ENCODE peak calls at places on chromosomes 12 and 14, in five cellular contexts. H is AG04450, E is lung, J is IMR-90, G is sigmoid colon. L is an unnamed sample.

GRCh38 chr12:103986823-103987222 is 21.2 kb downstream of the TDG start:
- DNase-seq in H (peak), E (no peak), J (peak), G (no peak), L (peak)

GRCh38 chr14:59358105-59358504 is 107.1 kb downstream of the GPR135 start:
- DNase-seq in H (no peak), E (peak), J (peak), G (peak), L (peak)

GRCh38 chr12:121799175-121799841 is 4.5 kb upstream of the SETD1B start:
- DNase-seq in H (no peak), E (peak), J (peak), G (peak), L (peak)

GRCh38 chr12:2383276-2384028 is 330.7 kb downstream of the CACNA1C start:
- DNase-seq in H (no peak), E (no peak), J (no peak), G (no peak), L (no peak)

GRCh38 chr14:62098357-62098756 is 336.1 kb downstream of the SNAPC1 start:
- DNase-seq in H (no peak), E (no peak), J (no peak), G (no peak), L (no peak)

GRCh38 chr14:22384974-22385526 is 204.0 kb downstream of the DAD1 start:
- DNase-seq in H (no peak), E (no peak), J (no peak), G (no peak), L (no peak)

GRCh38 chr12:47184229-47184628 is 104.5 kb upstream of the AMIGO2 start:
- DNase-seq in H (no peak), E (no peak), J (no peak), G (no peak), L (no peak)

GRCh38 chr14:74299061-74299545 is 3.6 kb downstream of the ABCD4 start:
- DNase-seq in H (no peak), E (no peak), J (peak), G (no peak), L (peak)

GRCh38 chr12:77888611-77889010 is 57.9 kb downstream of the NAV3 start:
- DNase-seq in H (peak), E (no peak), J (peak), G (no peak), L (peak)

GRCh38 chr12:6998708-6999451 is 19.4 kb downstream of the LPCAT3 start:
- DNase-seq in H (no peak), E (no peak), J (no peak), G (no peak), L (no peak)

GRCh38 chr12:93813181-93813580 is 136.0 kb downstream of the CRADD start:
- DNase-seq in H (no peak), E (no peak), J (no peak), G (no peak), L (peak)

GRCh38 chr14:91873476-91874265 is 6.3 kb upstream of the TC2N start:
- DNase-seq in H (no peak), E (no peak), J (peak), G (no peak), L (no peak)

GRCh38 chr12:119204137-119204536 is 25.4 kb downstream of the HSPB8 start:
- DNase-seq in H (no peak), E (no peak), J (no peak), G (no peak), L (no peak)

GRCh38 chr14:72986214-72986613 is 40.7 kb downstream of the ZFYVE1 start:
- DNase-seq in H (no peak), E (no peak), J (no peak), G (no peak), L (no peak)

GRCh38 chr12:116384629-116385485 is 107.4 kb upstream of the MED13L start:
- DNase-seq in H (no peak), E (no peak), J (peak), G (no peak), L (no peak)

DNA sequence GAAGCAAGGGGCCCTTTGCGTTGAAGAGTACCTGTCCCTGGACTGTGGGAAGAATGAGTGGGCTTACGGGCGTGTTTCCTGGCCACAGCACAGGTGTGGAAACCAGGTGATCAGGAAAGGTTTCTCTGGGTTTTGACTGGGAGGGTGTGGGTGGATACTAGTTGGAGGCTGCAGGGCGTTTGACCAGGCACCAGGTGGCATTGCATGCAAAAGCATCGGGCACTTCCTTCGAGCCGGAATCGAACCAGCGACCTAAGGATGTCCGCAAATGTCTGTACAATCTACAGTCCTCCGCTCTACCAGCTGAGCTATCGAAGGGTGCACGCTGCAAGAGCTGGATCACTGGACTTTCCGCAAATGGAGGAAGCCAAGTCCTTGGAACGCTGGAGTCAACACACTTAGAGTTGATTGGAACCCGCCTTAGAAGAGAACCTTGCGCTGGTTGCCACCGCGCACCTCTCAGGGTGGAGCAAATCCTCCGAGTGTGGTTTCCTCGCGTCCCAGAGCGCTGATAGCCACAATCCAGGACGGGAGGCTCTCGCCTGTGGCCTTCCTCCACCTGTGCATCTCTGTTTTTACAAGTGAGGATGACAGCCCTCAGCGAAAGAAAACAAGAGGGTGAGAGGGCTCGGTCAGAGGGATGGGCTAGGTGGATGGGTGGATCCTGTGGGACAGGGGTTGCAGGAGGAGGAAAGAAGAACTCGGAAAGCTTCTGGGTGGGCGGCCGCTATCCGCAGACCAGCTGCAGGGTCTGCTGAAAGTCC is 21.2 kb upstream of the RNASE4 start:
- DNase-seq in H (no peak), E (peak), J (peak), G (peak), L (peak)
- TF ChIP-seq CTCF in H (peak), E (peak), J (peak), G (no peak), L (peak)

GRCh38 chr12:10361622-10362021 is 28.2 kb downstream of the KLRK1 start:
- DNase-seq in H (peak), E (no peak), J (peak), G (no peak), L (peak)

GRCh38 chr12:10361084-10361483 is 28.8 kb downstream of the KLRK1 start:
- DNase-seq in H (no peak), E (no peak), J (no peak), G (no peak), L (no peak)

GRCh38 chr12:10363665-10363921 is 26.2 kb downstream of the KLRK1 start:
- DNase-seq in H (no peak), E (no peak), J (no peak), G (no peak), L (no peak)

GRCh38 chr12:10362828-10363664 is 26.8 kb downstream of the KLRK1 start:
- DNase-seq in H (no peak), E (no peak), J (no peak), G (no peak), L (peak)

GRCh38 chr12:10362325-10362724 is 27.5 kb downstream of the KLRK1 start:
- DNase-seq in H (no peak), E (no peak), J (no peak), G (no peak), L (no peak)
- H3K4me3 ChIP-seq in H (no peak), E (no peak), J (no peak), G (peak), L (no peak)

DNA sequence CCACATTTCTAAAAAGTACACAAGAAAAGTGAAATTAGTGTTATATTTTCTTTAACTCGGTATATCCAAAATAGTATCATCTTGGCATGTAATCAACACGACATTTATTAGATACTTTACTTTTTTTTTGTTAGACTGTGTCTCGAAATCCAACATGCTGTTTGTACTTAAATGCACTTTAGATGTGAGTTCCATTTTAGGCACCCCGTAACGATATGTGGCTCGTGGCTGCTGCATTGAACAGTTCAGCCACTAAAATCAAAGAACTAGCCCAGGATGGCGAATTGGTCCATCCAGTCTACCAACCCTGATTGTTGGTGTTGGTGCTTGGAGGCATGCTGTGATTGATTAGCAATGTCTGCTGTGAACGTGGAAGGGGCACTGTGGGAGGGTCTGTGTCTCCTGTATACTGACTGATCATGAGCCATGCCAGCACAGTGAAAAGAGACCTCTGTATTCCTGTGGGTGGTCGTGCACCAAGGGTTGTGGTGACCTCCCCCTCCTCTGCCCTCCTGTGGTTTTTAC is 63.1 kb upstream of the DLK1 start:
- DNase-seq in H (no peak), E (no peak), J (no peak), G (no peak), L (no peak)
- TF ChIP-seq CTCF in H (no peak), E (no peak), J (no peak), G (no peak), L (no peak)

DNA sequence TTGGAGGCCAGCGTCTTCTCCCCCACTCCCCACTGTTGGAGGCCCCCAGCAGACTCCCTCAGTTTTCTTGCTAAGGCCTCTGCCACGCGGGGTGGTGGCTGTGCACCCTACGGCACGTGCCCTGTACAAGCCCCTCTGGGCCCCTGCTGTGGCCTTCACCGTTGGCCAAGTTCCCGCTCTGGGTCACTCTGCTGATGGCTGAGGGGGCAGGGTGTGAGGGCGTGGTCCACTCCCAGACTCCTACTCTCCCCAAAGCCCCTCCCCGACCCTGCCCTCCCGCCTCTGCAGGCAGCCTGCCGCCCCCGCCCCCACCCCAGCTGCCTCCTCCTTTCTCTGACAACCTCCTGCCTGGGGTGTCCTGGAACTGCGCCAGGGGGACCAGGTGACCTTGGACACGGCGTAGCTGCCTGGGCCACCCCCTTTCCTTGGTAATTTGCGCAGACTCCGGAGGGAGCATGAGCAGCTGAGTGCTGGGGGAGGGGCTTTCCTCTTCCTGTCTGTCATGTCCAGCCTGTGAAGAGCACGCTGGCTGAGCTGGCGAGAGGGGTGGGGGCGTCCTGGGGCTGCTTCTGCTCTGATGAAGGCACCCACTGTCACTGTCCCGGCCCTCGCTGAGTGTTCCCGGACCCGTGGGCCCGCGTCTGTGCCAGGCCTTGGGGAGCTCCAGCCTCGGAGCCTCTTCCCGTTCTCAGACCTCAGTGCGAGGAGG is 84.9 kb downstream of the KIF26A start:
- DNase-seq in H (no peak), E (no peak), J (no peak), G (no peak), L (no peak)
- H3K4me3 ChIP-seq in H (no peak), E (no peak), J (no peak), G (peak), L (no peak)

DNA sequence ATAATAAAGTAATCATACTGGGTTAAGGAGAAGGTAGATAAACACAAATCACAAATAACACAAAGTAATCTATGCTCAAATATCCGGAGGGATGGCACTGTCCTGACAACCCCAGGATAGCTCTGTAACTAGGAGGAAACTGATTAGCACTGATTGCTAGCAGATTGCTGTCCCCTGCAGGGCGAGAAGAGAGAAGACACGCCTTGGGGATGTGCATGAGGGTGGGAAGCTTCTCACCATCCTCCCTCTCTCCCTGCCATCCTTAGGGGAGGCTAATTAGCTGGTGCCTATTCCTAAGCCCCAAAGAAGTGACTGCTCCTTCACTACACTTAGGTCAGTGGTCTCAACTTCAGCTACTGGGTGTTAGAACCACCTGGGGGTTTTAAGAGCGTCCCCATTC is 27.0 kb upstream of the TMEM260 start:
- DNase-seq in H (no peak), E (no peak), J (no peak), G (no peak), L (no peak)
- TF ChIP-seq CTCF in H (no peak), E (no peak), J (no peak), G (no peak), L (no peak)

GRCh38 chr12:14836336-14837210 is 6.8 kb downstream of the ART4 start:
- DNase-seq in H (peak), E (no peak), J (peak), G (no peak), L (peak)
- H3K4me3 ChIP-seq in H (peak), E (no peak), J (peak), G (no peak), L (peak)

L was measured in fibroblast of villous mesenchyme.